ENCODE peak calls at places on chromosome 1, in eight cellular contexts. X, R, F, H, K, B, W and P are unnamed samples.

GRCh38 chr1:27603962-27604578 is at the start of gene AHDC1:
- DNase-seq in B (peak), H (peak), K (peak), X (peak), F (peak), R (peak), W (peak), P (peak)

GRCh38 chr1:223844962-223845809 is 561 bp downstream of the TP53BP2 start:
- DNase-seq in F (peak), W (peak), H (peak), B (peak), K (no peak), R (peak), X (peak), P (peak)

GRCh38 chr1:215786997-215787396 is 219.9 kb downstream of the KCTD3 start:
- DNase-seq in W (no peak), K (no peak), F (no peak), X (peak), B (no peak), H (no peak), R (no peak), P (no peak)

GRCh38 chr1:168836469-168836868 is 107.5 kb upstream of the DPT start:
- DNase-seq in H (no peak), F (no peak), K (no peak), B (no peak), X (no peak), W (no peak), R (no peak), P (no peak)

GRCh38 chr1:225919906-225920305 is 4.1 kb downstream of the PYCR2 start:
- DNase-seq in R (no peak), K (peak), B (peak), X (peak), H (peak), F (peak), W (peak), P (peak)

GRCh38 chr1:226882631-226883409 is 12.4 kb downstream of the PSEN2 start:
- DNase-seq in X (peak), K (no peak), W (peak), H (no peak), R (no peak), B (no peak), F (no peak), P (peak)

GRCh38 chr1:47529520-47530098 is 91.8 kb downstream of the FOXD2 start:
- DNase-seq in B (no peak), H (no peak), F (no peak), W (no peak), K (no peak), R (no peak), X (no peak), P (no peak)

GRCh38 chr1:214438059-214438458 is 113.3 kb downstream of the PTPN14 start:
- DNase-seq in X (no peak), H (no peak), K (no peak), W (no peak), B (no peak), F (no peak), R (no peak), P (no peak)